ENCODE peak calls at places on chromosomes 3 and 15, in eight cellular contexts. Y is NT2/D1, V is endodermal cell, D is psoas muscle, F is tibial nerve, O is GM12878, Z is cardiac muscle cell, B is aorta. E is an unnamed sample. For H3K4me1, the result is how much of the 10 kb centered on the place peaks cover.

GRCh38 chr15:57427367-57427821 is 51.1 kb downstream of the CGNL1 start:
- DNase-seq in Y (peak), V (peak), D (peak), F (peak), O (no peak), Z (peak), B (peak), E (no peak)

GRCh38 chr3:43214616-43215015 is 71.7 kb upstream of the SNRK start:
- DNase-seq in Y (no peak), V (no peak), D (no peak), F (no peak), O (no peak), Z (no peak), B (no peak), E (no peak)

GRCh38 chr3:49790626-49791411 is 4.5 kb upstream of the IP6K1 start:
- DNase-seq in Y (no peak), V (peak), D (no peak), F (no peak), O (no peak), Z (no peak), B (peak), E (no peak)

GRCh38 chr15:77098572-77098971 is 27.7 kb upstream of the TSPAN3 start:
- DNase-seq in Y (no peak), V (no peak), D (no peak), F (no peak), O (no peak), Z (no peak), B (no peak), E (no peak)

GRCh38 chr3:162295323-162295983 is 798.8 kb downstream of the OTOL1 start:
- DNase-seq in Y (no peak), V (peak), D (no peak), F (no peak), O (no peak), Z (peak), B (no peak), E (no peak)

GRCh38 chr15:38215707-38216106 is 36.9 kb upstream of the SPRED1 start:
- DNase-seq in Y (no peak), V (no peak), D (no peak), F (no peak), O (no peak), Z (no peak), B (no peak), E (no peak)

GRCh38 chr15:57570994-57571393 is 20.7 kb upstream of the MYZAP start:
- DNase-seq in Y (no peak), V (no peak), D (no peak), F (no peak), O (no peak), Z (no peak), B (no peak), E (no peak)

GRCh38 chr15:80068578-80068977 is 9.1 kb downstream of the ZFAND6 start:
- DNase-seq in Y (no peak), V (no peak), D (no peak), F (no peak), O (no peak), Z (no peak), B (no peak), E (no peak)

GRCh38 chr15:90836296-90836871 is 32.0 kb upstream of the FURIN start:
- DNase-seq in Y (no peak), V (peak), D (no peak), F (no peak), O (no peak), Z (no peak), B (no peak), E (no peak)

GRCh38 chr15:77538793-77539487 is 93.8 kb downstream of the LINGO1 start:
- DNase-seq in Y (no peak), V (no peak), D (no peak), F (no peak), O (no peak), Z (no peak), B (no peak), E (no peak)

GRCh38 chr3:30227571-30228301 is 378.7 kb upstream of the TGFBR2 start:
- DNase-seq in Y (no peak), V (no peak), D (no peak), F (no peak), O (no peak), Z (no peak), B (no peak), E (no peak)

GRCh38 chr3:54853573-54854404 is 74.1 kb downstream of the LRTM1 start:
- DNase-seq in Y (peak), V (peak), D (peak), F (peak), O (no peak), Z (peak), B (peak), E (no peak)

GRCh38 chr3:13066236-13066635 is 7.0 kb downstream of the IQSEC1 start:
- DNase-seq in Y (no peak), V (no peak), D (no peak), F (no peak), O (no peak), Z (no peak), B (no peak), E (no peak)

GRCh38 chr15:79954659-79955058 is 16.3 kb downstream of the BCL2A1 start:
- DNase-seq in Y (no peak), V (no peak), D (no peak), F (no peak), O (no peak), Z (no peak), B (peak), E (no peak)

GRCh38 chr15:67124911-67125588 is 59.6 kb downstream of the SMAD3 start:
- DNase-seq in Y (no peak), V (no peak), D (no peak), F (no peak), O (no peak), Z (no peak), B (no peak), E (no peak)

GRCh38 chr3:140859592-140860336 is 81.9 kb upstream of the SLC25A36 start:
- DNase-seq in Y (no peak), V (no peak), D (no peak), F (no peak), O (no peak), Z (no peak), B (no peak), E (no peak)

GRCh38 chr15:82922737-82923136 is 29.8 kb downstream of the HOMER2 start:
- DNase-seq in Y (no peak), V (no peak), D (no peak), F (no peak), O (no peak), Z (no peak), B (no peak), E (no peak)
- H3K4me1 ChIP-seq in Y (under half), V (under half), D (under half), F (under half), O (under half), Z (under half), B (under half), E (under half)

DNA sequence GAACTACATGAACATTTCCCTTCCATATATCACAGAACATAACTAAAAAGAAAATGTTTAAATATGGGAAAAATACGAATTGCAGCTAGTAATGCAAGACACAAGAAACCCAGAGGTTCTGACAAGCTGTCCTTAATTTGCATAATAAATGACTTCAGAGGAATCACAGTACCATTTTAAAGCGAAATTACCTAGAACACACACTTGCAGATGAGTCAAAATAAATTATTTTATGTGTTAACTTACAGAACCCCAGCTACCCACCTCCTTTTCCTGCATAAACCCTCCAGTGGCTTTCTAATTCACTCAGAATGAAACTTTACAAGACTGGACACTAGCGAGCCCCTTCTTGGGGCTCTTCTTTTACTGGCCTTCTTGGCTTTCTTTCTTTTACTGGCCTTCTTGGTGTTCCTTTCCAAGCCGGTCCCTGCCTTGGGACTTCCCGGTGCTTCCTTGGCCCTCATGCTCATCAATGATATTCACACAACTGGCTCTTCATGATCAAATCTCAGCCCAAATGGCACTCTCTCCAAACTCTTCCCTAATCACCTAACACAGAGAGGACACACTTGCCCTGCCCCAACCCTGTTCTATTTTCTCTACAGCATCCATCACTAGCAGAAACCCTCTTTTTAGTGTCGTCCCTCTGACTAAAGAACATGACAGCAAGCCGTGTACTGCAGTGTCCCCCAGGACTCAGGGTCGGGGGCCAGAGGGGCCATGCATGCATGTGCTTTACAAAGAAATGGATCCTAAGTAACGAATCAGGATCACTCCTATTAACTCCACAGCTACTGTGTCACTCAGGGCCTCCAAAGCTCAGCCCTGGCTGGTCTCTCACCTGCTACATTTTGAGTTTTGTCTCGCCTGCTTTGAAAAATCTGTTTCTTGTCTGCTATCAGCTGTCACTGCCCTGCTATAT is 4.8 kb downstream of the CHSY1 start:
- DNase-seq in Y (no peak), V (peak), D (no peak), F (no peak), O (no peak), Z (no peak), B (no peak), E (no peak)
- H3K4me3 ChIP-seq in Y (no peak), V (no peak), D (peak), F (no peak), O (peak), Z (no peak), B (no peak), E (no peak)

GRCh38 chr3:132840201-132840700 is 118.0 kb upstream of the NPHP3 start:
- DNase-seq in Y (no peak), V (no peak), D (no peak), F (no peak), O (no peak), Z (no peak), B (no peak), E (no peak)
- H3K4me1 ChIP-seq in Y (under half), V (under half), D (under half), F (under half), O (under half), Z (under half), B (under half), E (under half)

DNA sequence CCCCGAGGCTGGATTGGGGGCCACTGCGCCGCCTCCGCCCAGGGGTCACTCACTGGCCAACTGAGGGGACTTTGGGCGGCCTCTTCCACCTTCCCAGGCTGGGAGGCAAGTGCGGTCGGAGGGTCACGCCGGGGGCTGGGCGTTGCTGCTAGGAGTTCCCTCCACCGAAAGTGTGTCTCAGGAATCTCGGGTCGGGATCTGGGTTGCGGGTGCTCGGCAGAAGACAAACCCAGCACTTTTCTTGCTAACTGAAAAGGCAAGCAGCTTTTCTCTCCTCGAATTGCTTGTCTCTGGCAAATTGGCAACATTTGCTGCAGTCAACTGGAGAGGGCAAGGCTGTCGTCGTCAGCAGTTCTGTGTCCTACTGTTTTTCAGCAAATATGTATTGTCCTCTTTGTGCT is 376 bp upstream of the SLC30A4 start:
- DNase-seq in Y (no peak), V (peak), D (no peak), F (peak), O (no peak), Z (no peak), B (peak), E (no peak)
- H3K4me3 ChIP-seq in Y (peak), V (peak), D (peak), F (peak), O (peak), Z (peak), B (peak), E (peak)

GRCh38 chr3:159867372-159867771 is 121.3 kb upstream of the IL12A start:
- DNase-seq in Y (no peak), V (no peak), D (no peak), F (no peak), O (no peak), Z (no peak), B (no peak), E (no peak)
- H3K4me1 ChIP-seq in Y (under half), V (under half), D (half or more), F (under half), O (under half), Z (under half), B (under half), E (under half)

E was measured in effector memory CD4-positive, alpha-beta T cell.